ENCODE peak calls at places on chromosomes 13 and 19, in seven cellular contexts. One of them, this sample, is unnamed.

GRCh38 chr19:35528218-35529038 is at the start of gene SBSN:
- DNase-seq in lung: no peak
- DNase-seq in ascending aorta: no peak
- DNase-seq in right cardiac atrium: no peak
- DNase-seq in lower lobe of right lung: no peak
- DNase-seq in MG63: peak
- DNase-seq in upper lobe of left lung: no peak
- DNase-seq in this sample: peak

GRCh38 chr19:33773704-33774624 is 22.7 kb upstream of the KCTD15 start:
- DNase-seq in lung: no peak
- DNase-seq in ascending aorta: no peak
- DNase-seq in right cardiac atrium: no peak
- DNase-seq in lower lobe of right lung: no peak
- DNase-seq in MG63: no peak
- DNase-seq in upper lobe of left lung: no peak
- DNase-seq in this sample: no peak

GRCh38 chr19:2191456-2191931 is 27.8 kb downstream of the DOT1L start:
- DNase-seq in lung: no peak
- DNase-seq in ascending aorta: no peak
- DNase-seq in right cardiac atrium: no peak
- DNase-seq in lower lobe of right lung: no peak
- DNase-seq in MG63: no peak
- DNase-seq in upper lobe of left lung: no peak
- DNase-seq in this sample: no peak

GRCh38 chr13:33281951-33282595 is 3.5 kb downstream of the STARD13 start:
- DNase-seq in lung: no peak
- DNase-seq in ascending aorta: no peak
- DNase-seq in right cardiac atrium: no peak
- DNase-seq in lower lobe of right lung: no peak
- DNase-seq in MG63: no peak
- DNase-seq in upper lobe of left lung: no peak
- DNase-seq in this sample: no peak

GRCh38 chr13:18233783-18234299 is 947.8 kb downstream of the TUBA3C start:
- DNase-seq in lung: no peak
- DNase-seq in ascending aorta: no peak
- DNase-seq in right cardiac atrium: no peak
- DNase-seq in lower lobe of right lung: no peak
- DNase-seq in MG63: no peak
- DNase-seq in upper lobe of left lung: no peak
- DNase-seq in this sample: no peak

GRCh38 chr13:23901365-23901764 is 4.1 kb upstream of the C1QTNF9B start:
- DNase-seq in lung: no peak
- DNase-seq in ascending aorta: no peak
- DNase-seq in right cardiac atrium: no peak
- DNase-seq in lower lobe of right lung: no peak
- DNase-seq in MG63: no peak
- DNase-seq in upper lobe of left lung: no peak
- DNase-seq in this sample: no peak

GRCh38 chr13:69857188-69857821 is 250.3 kb upstream of the ATXN8OS start:
- DNase-seq in lung: no peak
- DNase-seq in ascending aorta: no peak
- DNase-seq in right cardiac atrium: no peak
- DNase-seq in lower lobe of right lung: no peak
- DNase-seq in MG63: no peak
- DNase-seq in upper lobe of left lung: no peak
- DNase-seq in this sample: no peak

GRCh38 chr19:45643024-45643926 is 4.1 kb upstream of the EML2 start:
- DNase-seq in lung: peak
- DNase-seq in ascending aorta: peak
- DNase-seq in right cardiac atrium: peak
- DNase-seq in lower lobe of right lung: peak
- DNase-seq in MG63: peak
- DNase-seq in upper lobe of left lung: peak
- DNase-seq in this sample: no peak

GRCh38 chr19:31430381-31430780 is 81.1 kb upstream of the TSHZ3 start:
- DNase-seq in lung: no peak
- DNase-seq in ascending aorta: no peak
- DNase-seq in right cardiac atrium: no peak
- DNase-seq in lower lobe of right lung: no peak
- DNase-seq in MG63: no peak
- DNase-seq in upper lobe of left lung: no peak
- DNase-seq in this sample: no peak

GRCh38 chr13:32205426-32206096 is 109.6 kb downstream of the ZAR1L start:
- DNase-seq in lung: no peak
- DNase-seq in ascending aorta: no peak
- DNase-seq in right cardiac atrium: no peak
- DNase-seq in lower lobe of right lung: no peak
- DNase-seq in MG63: no peak
- DNase-seq in upper lobe of left lung: no peak
- DNase-seq in this sample: no peak

GRCh38 chr13:110017379-110017778 is 231.0 kb upstream of the IRS2 start:
- DNase-seq in lung: no peak
- DNase-seq in ascending aorta: no peak
- DNase-seq in right cardiac atrium: no peak
- DNase-seq in lower lobe of right lung: no peak
- DNase-seq in MG63: peak
- DNase-seq in upper lobe of left lung: no peak
- DNase-seq in this sample: peak

GRCh38 chr13:106083620-106084350 is 451.7 kb downstream of the EFNB2 start:
- DNase-seq in lung: no peak
- DNase-seq in ascending aorta: no peak
- DNase-seq in right cardiac atrium: no peak
- DNase-seq in lower lobe of right lung: no peak
- DNase-seq in MG63: peak
- DNase-seq in upper lobe of left lung: peak
- DNase-seq in this sample: no peak

GRCh38 chr13:24214528-24214927 is 54.0 kb downstream of the SPATA13 start:
- DNase-seq in lung: peak
- DNase-seq in ascending aorta: no peak
- DNase-seq in right cardiac atrium: no peak
- DNase-seq in lower lobe of right lung: no peak
- DNase-seq in MG63: no peak
- DNase-seq in upper lobe of left lung: no peak
- DNase-seq in this sample: no peak

GRCh38 chr19:51621178-51621577 is 9.0 kb downstream of the SIGLEC5 start:
- DNase-seq in lung: no peak
- DNase-seq in ascending aorta: no peak
- DNase-seq in right cardiac atrium: no peak
- DNase-seq in lower lobe of right lung: no peak
- DNase-seq in MG63: no peak
- DNase-seq in upper lobe of left lung: peak
- DNase-seq in this sample: no peak

GRCh38 chr13:108215428-108215827 is at the start of gene LIG4:
- DNase-seq in lung: peak
- DNase-seq in ascending aorta: peak
- DNase-seq in right cardiac atrium: peak
- DNase-seq in lower lobe of right lung: peak
- DNase-seq in MG63: peak
- DNase-seq in upper lobe of left lung: peak
- DNase-seq in this sample: peak

DNA sequence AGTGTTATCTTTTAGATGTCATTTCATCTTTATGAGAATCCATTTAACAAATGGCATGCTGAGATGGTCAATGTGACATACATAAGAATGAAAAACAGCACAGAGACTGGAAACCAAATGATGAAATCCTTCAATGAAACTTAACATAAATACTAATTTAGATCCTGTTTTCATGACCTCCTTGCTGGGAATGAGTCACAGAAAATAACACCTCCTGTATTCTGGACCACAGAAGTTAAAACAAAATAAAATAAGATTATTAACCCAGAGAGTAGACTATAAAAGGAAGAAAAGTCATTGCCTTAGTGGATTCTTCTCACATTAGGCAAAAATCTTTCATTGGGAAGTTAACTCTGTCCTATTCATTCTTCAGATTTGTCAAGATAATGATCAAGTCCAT is 1.6 kb downstream of the DIAPH3 start:
- DNase-seq in lung: no peak
- DNase-seq in ascending aorta: no peak
- DNase-seq in right cardiac atrium: no peak
- DNase-seq in lower lobe of right lung: no peak
- DNase-seq in MG63: no peak
- DNase-seq in upper lobe of left lung: no peak
- DNase-seq in this sample: no peak
- H3K4me3 ChIP-seq in lung: no peak
- H3K4me3 ChIP-seq in ascending aorta: no peak
- H3K4me3 ChIP-seq in right cardiac atrium: no peak
- H3K4me3 ChIP-seq in lower lobe of right lung: no peak
- H3K4me3 ChIP-seq in MG63: peak
- H3K4me3 ChIP-seq in upper lobe of left lung: no peak
- H3K4me3 ChIP-seq in this sample: peak

DNA sequence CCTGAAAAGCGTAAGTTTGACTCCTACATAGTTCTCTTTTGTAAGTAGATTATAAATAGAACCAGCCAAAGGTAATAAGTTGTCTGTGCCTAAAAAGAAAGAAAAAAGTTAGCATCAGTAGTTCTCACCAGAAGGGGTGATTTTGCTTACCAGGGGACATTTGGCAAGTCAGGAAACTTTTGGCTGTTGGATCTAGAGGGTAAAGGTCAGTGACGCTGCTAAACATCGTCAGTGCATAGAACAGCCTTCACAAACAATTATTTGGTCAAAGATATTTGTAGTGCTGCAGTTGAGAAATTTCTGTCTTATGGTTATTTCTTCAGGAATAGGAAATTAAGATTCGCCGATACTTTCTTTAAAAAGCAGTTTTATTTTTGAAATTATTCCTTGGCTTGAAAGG is 2.0 kb downstream of the USPL1 start:
- DNase-seq in lung: no peak
- DNase-seq in ascending aorta: no peak
- DNase-seq in right cardiac atrium: no peak
- DNase-seq in lower lobe of right lung: no peak
- DNase-seq in MG63: no peak
- DNase-seq in upper lobe of left lung: no peak
- DNase-seq in this sample: no peak
- H3K4me3 ChIP-seq in lung: no peak
- H3K4me3 ChIP-seq in ascending aorta: peak
- H3K4me3 ChIP-seq in right cardiac atrium: peak
- H3K4me3 ChIP-seq in lower lobe of right lung: peak
- H3K4me3 ChIP-seq in MG63: peak
- H3K4me3 ChIP-seq in upper lobe of left lung: no peak
- H3K4me3 ChIP-seq in this sample: peak

GRCh38 chr19:3336351-3336679 is 30.1 kb upstream of the NFIC start:
- DNase-seq in lung: no peak
- DNase-seq in ascending aorta: no peak
- DNase-seq in right cardiac atrium: no peak
- DNase-seq in lower lobe of right lung: no peak
- DNase-seq in MG63: no peak
- DNase-seq in upper lobe of left lung: no peak
- DNase-seq in this sample: no peak

GRCh38 chr19:3333662-3334061 is 32.7 kb upstream of the NFIC start:
- DNase-seq in lung: no peak
- DNase-seq in ascending aorta: no peak
- DNase-seq in right cardiac atrium: no peak
- DNase-seq in lower lobe of right lung: no peak
- DNase-seq in MG63: no peak
- DNase-seq in upper lobe of left lung: no peak
- DNase-seq in this sample: no peak

GRCh38 chr19:3330047-3330446 is 36.3 kb upstream of the NFIC start:
- DNase-seq in lung: no peak
- DNase-seq in ascending aorta: no peak
- DNase-seq in right cardiac atrium: no peak
- DNase-seq in lower lobe of right lung: no peak
- DNase-seq in MG63: no peak
- DNase-seq in upper lobe of left lung: no peak
- DNase-seq in this sample: no peak

GRCh38 chr19:3335431-3336350 is 30.7 kb upstream of the NFIC start:
- DNase-seq in lung: no peak
- DNase-seq in ascending aorta: peak
- DNase-seq in right cardiac atrium: peak
- DNase-seq in lower lobe of right lung: no peak
- DNase-seq in MG63: peak
- DNase-seq in upper lobe of left lung: peak
- DNase-seq in this sample: no peak

GRCh38 chr19:3333020-3333583 is 33.3 kb upstream of the NFIC start:
- DNase-seq in lung: no peak
- DNase-seq in ascending aorta: no peak
- DNase-seq in right cardiac atrium: no peak
- DNase-seq in lower lobe of right lung: no peak
- DNase-seq in MG63: no peak
- DNase-seq in upper lobe of left lung: no peak
- DNase-seq in this sample: no peak
- H3K4me3 ChIP-seq in lung: no peak
- H3K4me3 ChIP-seq in ascending aorta: no peak
- H3K4me3 ChIP-seq in right cardiac atrium: no peak
- H3K4me3 ChIP-seq in lower lobe of right lung: no peak
- H3K4me3 ChIP-seq in MG63: no peak
- H3K4me3 ChIP-seq in upper lobe of left lung: no peak
- H3K4me3 ChIP-seq in this sample: no peak

GRCh38 chr13:28099396-28100148 is 804 bp downstream of the FLT3 start:
- DNase-seq in lung: no peak
- DNase-seq in ascending aorta: no peak
- DNase-seq in right cardiac atrium: no peak
- DNase-seq in lower lobe of right lung: no peak
- DNase-seq in MG63: no peak
- DNase-seq in upper lobe of left lung: no peak
- DNase-seq in this sample: no peak
- H3K4me3 ChIP-seq in lung: no peak
- H3K4me3 ChIP-seq in ascending aorta: peak
- H3K4me3 ChIP-seq in right cardiac atrium: peak
- H3K4me3 ChIP-seq in lower lobe of right lung: peak
- H3K4me3 ChIP-seq in MG63: no peak
- H3K4me3 ChIP-seq in upper lobe of left lung: no peak
- H3K4me3 ChIP-seq in this sample: no peak

DNA sequence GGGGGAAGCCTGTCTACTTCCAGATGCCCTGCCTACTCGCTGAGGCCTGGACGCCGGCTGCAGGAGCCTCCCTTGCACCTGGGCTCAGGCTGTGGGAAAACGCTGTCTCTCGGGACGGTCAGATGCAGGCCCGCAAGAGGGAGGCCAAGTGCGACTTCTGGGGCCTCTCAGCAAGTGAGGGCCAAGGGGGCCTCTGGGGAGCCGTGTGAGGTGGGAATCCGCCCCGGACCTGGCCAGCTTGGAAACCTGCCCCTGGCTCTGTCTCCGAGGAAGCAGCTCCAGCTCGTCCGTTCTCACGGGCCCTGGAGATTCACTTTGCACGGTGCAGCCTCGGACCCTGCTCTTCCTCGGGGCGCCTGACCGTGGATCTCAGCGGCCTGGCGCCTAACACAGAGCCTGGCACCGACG is 11.4 kb upstream of the CRTC1 start:
- DNase-seq in lung: no peak
- DNase-seq in ascending aorta: no peak
- DNase-seq in right cardiac atrium: no peak
- DNase-seq in lower lobe of right lung: no peak
- DNase-seq in MG63: no peak
- DNase-seq in upper lobe of left lung: no peak
- DNase-seq in this sample: no peak
- H3K4me3 ChIP-seq in lung: no peak
- H3K4me3 ChIP-seq in ascending aorta: peak
- H3K4me3 ChIP-seq in right cardiac atrium: no peak
- H3K4me3 ChIP-seq in lower lobe of right lung: no peak
- H3K4me3 ChIP-seq in MG63: no peak
- H3K4me3 ChIP-seq in upper lobe of left lung: no peak
- H3K4me3 ChIP-seq in this sample: no peak